ENCODE peak calls at places on chromosome 18, in nine cellular contexts. One of them, this sample, is unnamed. For H3K4me1 and H3K36me3, the result is how much of the 10 kb centered on the place peaks cover.

GRCh38 chr18:8965398-8965797 is 137.1 kb upstream of the NDUFV2 start:
- DNase-seq in ovary: no peak
- DNase-seq in GM23338: no peak
- DNase-seq in MM.1S: no peak
- DNase-seq in neural progenitor cell: no peak
- DNase-seq in fibroblast of lung: no peak
- DNase-seq in mesenchymal stem cell: no peak
- DNase-seq in mucosa of descending colon: no peak
- DNase-seq in tibial artery: no peak
- DNase-seq in this sample: no peak

GRCh38 chr18:22838639-22839487 is 94.3 kb upstream of the RBBP8 start:
- DNase-seq in ovary: no peak
- DNase-seq in GM23338: no peak
- DNase-seq in MM.1S: peak
- DNase-seq in neural progenitor cell: no peak
- DNase-seq in fibroblast of lung: no peak
- DNase-seq in mesenchymal stem cell: no peak
- DNase-seq in mucosa of descending colon: no peak
- DNase-seq in tibial artery: no peak
- DNase-seq in this sample: no peak

GRCh38 chr18:45175505-45175904 is 439.8 kb upstream of the SLC14A2 start:
- DNase-seq in ovary: no peak
- DNase-seq in GM23338: no peak
- DNase-seq in MM.1S: no peak
- DNase-seq in neural progenitor cell: no peak
- DNase-seq in fibroblast of lung: no peak
- DNase-seq in mesenchymal stem cell: no peak
- DNase-seq in mucosa of descending colon: no peak
- DNase-seq in tibial artery: no peak
- DNase-seq in this sample: no peak

GRCh38 chr18:5305835-5306234 is 10.3 kb upstream of the ZBTB14 start:
- DNase-seq in ovary: no peak
- DNase-seq in GM23338: no peak
- DNase-seq in MM.1S: no peak
- DNase-seq in neural progenitor cell: no peak
- DNase-seq in fibroblast of lung: no peak
- DNase-seq in mesenchymal stem cell: no peak
- DNase-seq in mucosa of descending colon: no peak
- DNase-seq in tibial artery: no peak
- DNase-seq in this sample: no peak

GRCh38 chr18:55119434-55119833 is 160.2 kb upstream of the CCDC68 start:
- DNase-seq in ovary: no peak
- DNase-seq in GM23338: no peak
- DNase-seq in MM.1S: no peak
- DNase-seq in neural progenitor cell: no peak
- DNase-seq in fibroblast of lung: no peak
- DNase-seq in mesenchymal stem cell: no peak
- DNase-seq in mucosa of descending colon: no peak
- DNase-seq in tibial artery: no peak
- DNase-seq in this sample: no peak

GRCh38 chr18:8833480-8833879 is 128.1 kb downstream of the MTCL1 start:
- DNase-seq in ovary: no peak
- DNase-seq in GM23338: no peak
- DNase-seq in MM.1S: no peak
- DNase-seq in neural progenitor cell: no peak
- DNase-seq in fibroblast of lung: no peak
- DNase-seq in mesenchymal stem cell: no peak
- DNase-seq in mucosa of descending colon: no peak
- DNase-seq in tibial artery: no peak
- DNase-seq in this sample: no peak

GRCh38 chr18:77853859-77854258 is 604.2 kb downstream of the GALR1 start:
- DNase-seq in ovary: no peak
- DNase-seq in GM23338: no peak
- DNase-seq in MM.1S: no peak
- DNase-seq in neural progenitor cell: no peak
- DNase-seq in fibroblast of lung: no peak
- DNase-seq in mesenchymal stem cell: no peak
- DNase-seq in mucosa of descending colon: no peak
- DNase-seq in tibial artery: no peak
- DNase-seq in this sample: no peak

GRCh38 chr18:35733419-35733818 is 151.9 kb downstream of the GALNT1 start:
- DNase-seq in ovary: no peak
- DNase-seq in GM23338: no peak
- DNase-seq in MM.1S: no peak
- DNase-seq in neural progenitor cell: no peak
- DNase-seq in fibroblast of lung: no peak
- DNase-seq in mesenchymal stem cell: no peak
- DNase-seq in mucosa of descending colon: no peak
- DNase-seq in tibial artery: no peak
- DNase-seq in this sample: no peak

GRCh38 chr18:2906522-2907458 is 60.0 kb downstream of the EMILIN2 start:
- DNase-seq in ovary: peak
- DNase-seq in GM23338: peak
- DNase-seq in MM.1S: peak
- DNase-seq in neural progenitor cell: peak
- DNase-seq in fibroblast of lung: no peak
- DNase-seq in mesenchymal stem cell: peak
- DNase-seq in mucosa of descending colon: peak
- DNase-seq in tibial artery: no peak
- DNase-seq in this sample: peak

GRCh38 chr18:68504441-68505221 is 210.3 kb downstream of the TMX3 start:
- DNase-seq in ovary: no peak
- DNase-seq in GM23338: peak
- DNase-seq in MM.1S: no peak
- DNase-seq in neural progenitor cell: no peak
- DNase-seq in fibroblast of lung: no peak
- DNase-seq in mesenchymal stem cell: no peak
- DNase-seq in mucosa of descending colon: no peak
- DNase-seq in tibial artery: no peak
- DNase-seq in this sample: no peak

DNA sequence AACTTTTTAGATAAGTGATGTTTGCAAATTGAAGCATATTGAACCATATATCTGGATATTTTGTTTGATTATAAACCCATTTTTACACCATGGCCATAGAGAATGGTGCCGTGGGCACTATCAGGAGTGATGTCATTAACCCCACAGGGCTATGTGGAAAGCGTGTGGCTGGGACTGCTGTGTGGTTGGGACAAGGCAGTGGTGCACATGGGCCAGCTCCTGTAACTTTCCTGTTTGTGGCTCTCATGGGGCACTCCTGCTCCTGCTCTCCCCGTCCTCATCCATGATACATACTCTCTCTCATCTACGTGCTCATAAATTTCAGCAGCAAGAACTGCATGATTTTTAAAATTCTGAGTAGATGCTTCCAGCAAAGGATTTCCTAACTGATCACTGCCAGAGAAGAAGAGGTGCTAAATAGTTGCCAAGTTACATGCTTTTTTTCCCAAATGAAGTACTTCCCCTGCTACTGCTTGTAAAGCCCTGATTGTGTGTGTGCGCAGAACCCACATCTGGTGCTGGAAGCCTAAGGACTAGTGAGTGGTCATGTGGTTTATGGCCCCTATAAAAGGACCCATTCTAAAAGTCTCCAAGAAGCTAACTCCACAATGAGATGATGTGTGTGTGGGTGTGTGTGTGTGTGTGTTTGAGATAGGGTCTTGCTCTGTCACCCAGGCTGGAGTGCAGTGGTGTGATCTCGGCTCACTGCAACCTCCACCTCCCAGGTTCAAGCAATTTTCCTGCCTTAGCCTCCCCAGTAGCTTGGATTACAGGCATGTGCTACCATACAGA is 240.9 kb downstream of the NEDD4L start:
- DNase-seq in ovary: no peak
- DNase-seq in GM23338: no peak
- DNase-seq in MM.1S: no peak
- DNase-seq in neural progenitor cell: no peak
- DNase-seq in fibroblast of lung: no peak
- DNase-seq in mesenchymal stem cell: no peak
- DNase-seq in mucosa of descending colon: no peak
- DNase-seq in tibial artery: no peak
- DNase-seq in this sample: no peak
- H3K4me1 ChIP-seq in ovary: under half
- H3K4me1 ChIP-seq in GM23338: under half
- H3K4me1 ChIP-seq in MM.1S: under half
- H3K4me1 ChIP-seq in neural progenitor cell: under half
- H3K4me1 ChIP-seq in fibroblast of lung: under half
- H3K4me1 ChIP-seq in mesenchymal stem cell: under half
- H3K4me1 ChIP-seq in mucosa of descending colon: under half
- H3K4me1 ChIP-seq in tibial artery: under half
- H3K4me1 ChIP-seq in this sample: under half

GRCh38 chr18:58927659-58928058 is 63.0 kb downstream of the ZNF532 start:
- DNase-seq in ovary: no peak
- DNase-seq in GM23338: peak
- DNase-seq in MM.1S: no peak
- DNase-seq in neural progenitor cell: peak
- DNase-seq in fibroblast of lung: no peak
- DNase-seq in mesenchymal stem cell: no peak
- DNase-seq in mucosa of descending colon: no peak
- DNase-seq in tibial artery: no peak
- DNase-seq in this sample: no peak

GRCh38 chr18:58924473-58924872 is 59.8 kb downstream of the ZNF532 start:
- DNase-seq in ovary: no peak
- DNase-seq in GM23338: no peak
- DNase-seq in MM.1S: no peak
- DNase-seq in neural progenitor cell: no peak
- DNase-seq in fibroblast of lung: no peak
- DNase-seq in mesenchymal stem cell: no peak
- DNase-seq in mucosa of descending colon: no peak
- DNase-seq in tibial artery: no peak
- DNase-seq in this sample: no peak

GRCh38 chr18:58928401-58928800 is 63.7 kb downstream of the ZNF532 start:
- DNase-seq in ovary: no peak
- DNase-seq in GM23338: no peak
- DNase-seq in MM.1S: no peak
- DNase-seq in neural progenitor cell: no peak
- DNase-seq in fibroblast of lung: no peak
- DNase-seq in mesenchymal stem cell: no peak
- DNase-seq in mucosa of descending colon: no peak
- DNase-seq in tibial artery: no peak
- DNase-seq in this sample: no peak

GRCh38 chr18:58922995-58923394 is 58.3 kb downstream of the ZNF532 start:
- DNase-seq in ovary: no peak
- DNase-seq in GM23338: no peak
- DNase-seq in MM.1S: no peak
- DNase-seq in neural progenitor cell: no peak
- DNase-seq in fibroblast of lung: no peak
- DNase-seq in mesenchymal stem cell: no peak
- DNase-seq in mucosa of descending colon: no peak
- DNase-seq in tibial artery: no peak
- DNase-seq in this sample: no peak
- H3K36me3 ChIP-seq in ovary: under half
- H3K36me3 ChIP-seq in GM23338: under half
- H3K36me3 ChIP-seq in MM.1S: under half
- H3K36me3 ChIP-seq in neural progenitor cell: under half
- H3K36me3 ChIP-seq in fibroblast of lung: under half
- H3K36me3 ChIP-seq in mesenchymal stem cell: under half
- H3K36me3 ChIP-seq in mucosa of descending colon: under half
- H3K36me3 ChIP-seq in tibial artery: under half
- H3K36me3 ChIP-seq in this sample: under half

GRCh38 chr18:24731981-24732380 is 271.5 kb downstream of the HRH4 start:
- DNase-seq in ovary: no peak
- DNase-seq in GM23338: peak
- DNase-seq in MM.1S: no peak
- DNase-seq in neural progenitor cell: peak
- DNase-seq in fibroblast of lung: no peak
- DNase-seq in mesenchymal stem cell: no peak
- DNase-seq in mucosa of descending colon: no peak
- DNase-seq in tibial artery: no peak
- DNase-seq in this sample: no peak

GRCh38 chr18:24731158-24731557 is 270.7 kb downstream of the HRH4 start:
- DNase-seq in ovary: no peak
- DNase-seq in GM23338: no peak
- DNase-seq in MM.1S: no peak
- DNase-seq in neural progenitor cell: no peak
- DNase-seq in fibroblast of lung: no peak
- DNase-seq in mesenchymal stem cell: no peak
- DNase-seq in mucosa of descending colon: no peak
- DNase-seq in tibial artery: no peak
- DNase-seq in this sample: no peak

GRCh38 chr18:24725644-24726043 is 265.2 kb downstream of the HRH4 start:
- DNase-seq in ovary: no peak
- DNase-seq in GM23338: no peak
- DNase-seq in MM.1S: no peak
- DNase-seq in neural progenitor cell: peak
- DNase-seq in fibroblast of lung: no peak
- DNase-seq in mesenchymal stem cell: no peak
- DNase-seq in mucosa of descending colon: no peak
- DNase-seq in tibial artery: no peak
- DNase-seq in this sample: no peak

GRCh38 chr18:24727685-24728084 is 267.2 kb downstream of the HRH4 start:
- DNase-seq in ovary: no peak
- DNase-seq in GM23338: peak
- DNase-seq in MM.1S: no peak
- DNase-seq in neural progenitor cell: peak
- DNase-seq in fibroblast of lung: no peak
- DNase-seq in mesenchymal stem cell: no peak
- DNase-seq in mucosa of descending colon: no peak
- DNase-seq in tibial artery: no peak
- DNase-seq in this sample: no peak

GRCh38 chr18:24726727-24727539 is 266.5 kb downstream of the HRH4 start:
- DNase-seq in ovary: peak
- DNase-seq in GM23338: peak
- DNase-seq in MM.1S: peak
- DNase-seq in neural progenitor cell: peak
- DNase-seq in fibroblast of lung: peak
- DNase-seq in mesenchymal stem cell: peak
- DNase-seq in mucosa of descending colon: peak
- DNase-seq in tibial artery: peak
- DNase-seq in this sample: peak
- H3K4me3 ChIP-seq in ovary: no peak
- H3K4me3 ChIP-seq in GM23338: no peak
- H3K4me3 ChIP-seq in MM.1S: peak
- H3K4me3 ChIP-seq in neural progenitor cell: no peak
- H3K4me3 ChIP-seq in fibroblast of lung: peak
- H3K4me3 ChIP-seq in mesenchymal stem cell: no peak
- H3K4me3 ChIP-seq in mucosa of descending colon: no peak
- H3K4me3 ChIP-seq in tibial artery: peak
- H3K4me3 ChIP-seq in this sample: no peak

GRCh38 chr18:63823516-63824219 is 48.5 kb downstream of the SERPINB7 start:
- DNase-seq in ovary: no peak
- DNase-seq in GM23338: peak
- DNase-seq in MM.1S: no peak
- DNase-seq in neural progenitor cell: peak
- DNase-seq in fibroblast of lung: peak
- DNase-seq in mesenchymal stem cell: peak
- DNase-seq in mucosa of descending colon: peak
- DNase-seq in tibial artery: no peak
- DNase-seq in this sample: no peak
- H3K4me1 ChIP-seq in ovary: under half
- H3K4me1 ChIP-seq in GM23338: under half
- H3K4me1 ChIP-seq in MM.1S: under half
- H3K4me1 ChIP-seq in neural progenitor cell: under half
- H3K4me1 ChIP-seq in fibroblast of lung: under half
- H3K4me1 ChIP-seq in mesenchymal stem cell: under half
- H3K4me1 ChIP-seq in mucosa of descending colon: under half
- H3K4me1 ChIP-seq in tibial artery: under half
- H3K4me1 ChIP-seq in this sample: under half

This sample was measured in CD8-positive, alpha-beta T cell.